ENCODE peak calls at places on chromosomes 2 and 18, in six cellular contexts. F, W, A, R, O and D are unnamed samples.

GRCh38 chr2:150159300-150159699 is 328.2 kb downstream of the RND3 start:
- DNase-seq in W (no peak), O (no peak), R (no peak), A (no peak), F (no peak), D (no peak)

GRCh38 chr2:231795525-231796327 is 9.5 kb downstream of the COPS7B start:
- DNase-seq in O (no peak), R (no peak), F (no peak), A (peak; percentile 91), W (no peak), D (no peak)

GRCh38 chr2:215950009-215950408 is 63.3 kb downstream of the MREG start:
- DNase-seq in R (no peak), A (peak; percentile 54), O (peak; percentile 20), F (no peak), W (no peak), D (no peak)

GRCh38 chr2:11155326-11156059 is at the start of gene SLC66A3:
- DNase-seq in R (no peak), O (no peak), A (peak; percentile 24), F (no peak), W (no peak), D (no peak)

GRCh38 chr18:58241877-58242276 is 197.9 kb downstream of the NEDD4L start:
- DNase-seq in A (no peak), F (no peak), R (no peak), O (no peak), W (no peak), D (no peak)

GRCh38 chr2:148259674-148260073 is 238.8 kb downstream of the MBD5 start:
- DNase-seq in O (peak; percentile 15), F (no peak), R (no peak), W (no peak), A (peak; percentile 45), D (no peak)

GRCh38 chr18:45722899-45723298 is 1.1 kb upstream of the SLC14A1 start:
- DNase-seq in A (peak; percentile 70), W (peak; percentile 85), F (peak; percentile 77), O (peak; percentile 87), R (peak; percentile 77), D (peak; percentile 81)

GRCh38 chr18:34297287-34297686 is 72.6 kb upstream of the NOL4 start:
- DNase-seq in W (no peak), O (no peak), F (no peak), A (no peak), R (no peak), D (no peak)

GRCh38 chr2:241821460-241822263 is 12.7 kb downstream of the NEU4 start:
- DNase-seq in F (peak; percentile 47), O (no peak), W (peak; percentile 23), R (no peak), A (no peak), D (no peak)

GRCh38 chr2:197037863-197038398 is 111.4 kb upstream of the PGAP1 start:
- DNase-seq in F (no peak), O (no peak), R (no peak), A (peak; percentile 12), W (no peak), D (no peak)

GRCh38 chr18:75545189-75545588 is 117.7 kb upstream of the SMIM21 start:
- DNase-seq in O (no peak), F (no peak), W (no peak), R (no peak), A (no peak), D (no peak)

GRCh38 chr2:70720124-70720523 is 47.9 kb downstream of the ADD2 start:
- DNase-seq in A (no peak), W (peak; percentile 6), F (no peak), O (no peak), R (no peak), D (no peak)

GRCh38 chr2:29108225-29108624 is 7.0 kb upstream of the CLIP4 start:
- DNase-seq in W (no peak), R (no peak), F (no peak), A (peak; percentile 90), O (no peak), D (no peak)

GRCh38 chr2:236166781-236167296 is 1.3 kb downstream of the GBX2 start:
- DNase-seq in O (no peak), F (no peak), A (no peak), W (no peak), R (no peak), D (no peak)

GRCh38 chr2:767944-768343 is 90.7 kb upstream of the TMEM18 start:
- DNase-seq in A (no peak), R (no peak), F (no peak), W (no peak), O (no peak), D (no peak)

GRCh38 chr2:68594674-68595492 is 48.5 kb upstream of the PROKR1 start:
- DNase-seq in W (peak; percentile 38), O (peak; percentile 75), F (peak; percentile 68), A (peak; percentile 59), R (no peak), D (peak; percentile 36)

GRCh38 chr2:70305531-70305930 is 3.7 kb upstream of the FAM136A start:
- DNase-seq in O (no peak), R (no peak), W (no peak), F (no peak), A (no peak), D (no peak)

GRCh38 chr18:25164837-25165791 is 186.9 kb downstream of the ZNF521 start:
- DNase-seq in W (no peak), A (no peak), R (peak; percentile 29), F (no peak), O (no peak), D (no peak)

GRCh38 chr2:171957061-171957460 is 34.8 kb downstream of the HAT1 start:
- DNase-seq in F (no peak), R (no peak), A (peak; percentile 16), W (no peak), O (no peak), D (no peak)

GRCh38 chr2:210188190-210188589 is 17.0 kb upstream of the KANSL1L start:
- DNase-seq in A (no peak), F (no peak), R (no peak), W (no peak), O (no peak), D (no peak)

GRCh38 chr2:240234503-240234951 is 94.1 kb upstream of the OTOS start:
- DNase-seq in F (peak; percentile 25), W (no peak), O (no peak), R (no peak), A (no peak), D (no peak)

GRCh38 chr2:25993049-25993448 is 10.8 kb upstream of the KIF3C start:
- DNase-seq in A (no peak), R (no peak), O (no peak), W (no peak), F (no peak), D (no peak)

GRCh38 chr2:133504566-133505505 is 63.4 kb downstream of the NCKAP5 start:
- DNase-seq in R (peak; percentile 71), W (no peak), A (peak; percentile 19), F (no peak), O (no peak), D (no peak)

GRCh38 chr2:24721470-24721869 is 71.7 kb downstream of the PTRHD1 start:
- DNase-seq in O (no peak), A (no peak), W (no peak), R (peak; percentile 89), F (no peak), D (peak; percentile 55)

GRCh38 chr18:12321331-12321730 is 13.3 kb downstream of the TUBB6 start:
- DNase-seq in R (no peak), O (no peak), W (no peak), A (no peak), F (no peak), D (no peak)

GRCh38 chr2:30949435-30949834 is 142.2 kb upstream of the CAPN13 start:
- DNase-seq in F (no peak), R (no peak), A (no peak), O (no peak), W (no peak), D (no peak)
- H3K4me1 ChIP-seq in F (no peaks in the 10 kb centered on the region), R (peaks cover 5% of the 10 kb centered on the region), A (no peaks in the 10 kb centered on the region), O (no peaks in the 10 kb centered on the region), W (no peaks in the 10 kb centered on the region), D (no peaks in the 10 kb centered on the region)

GRCh38 chr2:99554238-99554637 is 64.4 kb upstream of the REV1 start:
- DNase-seq in O (no peak), W (peak; percentile 81), A (peak; percentile 15), F (no peak), R (no peak), D (no peak)
- TF ChIP-seq CTCF in O (peak; percentile 52), W (peak; percentile 63), A (no peak), F (no peak), R (no peak), D (no peak)

DNA sequence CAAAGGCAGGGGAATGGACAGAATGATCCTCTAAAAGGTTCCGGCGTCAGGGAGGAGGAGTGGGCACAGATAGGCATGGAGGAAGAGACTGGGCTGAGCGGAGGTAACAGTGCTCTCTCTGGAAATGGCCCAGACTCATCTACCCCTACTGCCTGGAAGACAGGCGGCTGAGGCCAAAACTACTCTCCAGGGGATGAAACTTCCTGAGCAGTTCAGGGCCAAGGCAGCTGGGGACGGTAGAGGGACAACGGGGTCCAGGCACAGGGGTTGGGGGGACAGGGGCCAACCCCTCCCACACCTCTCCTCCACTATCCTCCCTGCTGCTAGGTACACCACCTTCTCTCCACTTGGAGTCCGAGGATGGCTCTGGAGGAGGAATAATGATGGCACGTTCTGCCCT is 94.3 kb downstream of the TNS1 start:
- DNase-seq in F (no peak), A (no peak), W (no peak), O (no peak), R (peak; percentile 26), D (no peak)
- H3K4me1 ChIP-seq in F (no peaks in the 10 kb centered on the region), A (peaks cover 33% of the 10 kb centered on the region), W (peaks cover 2% of the 10 kb centered on the region), O (no peaks in the 10 kb centered on the region), R (peaks cover 99% of the 10 kb centered on the region), D (peaks cover 62% of the 10 kb centered on the region)

GRCh38 chr2:113088173-113088992 is 20.6 kb downstream of the IL1F10 start:
- DNase-seq in R (no peak), W (no peak), A (no peak), F (no peak), O (no peak), D (no peak)

GRCh38 chr2:113085542-113085941 is 17.8 kb downstream of the IL1F10 start:
- DNase-seq in F (no peak), R (no peak), O (no peak), W (no peak), A (no peak), D (no peak)

GRCh38 chr2:113081458-113082210 is 13.9 kb downstream of the IL1F10 start:
- DNase-seq in W (no peak), F (no peak), A (no peak), R (no peak), O (no peak), D (no peak)

GRCh38 chr2:113083311-113083710 is 15.5 kb downstream of the IL1F10 start:
- DNase-seq in A (no peak), O (no peak), W (no peak), F (no peak), R (no peak), D (no peak)

DNA sequence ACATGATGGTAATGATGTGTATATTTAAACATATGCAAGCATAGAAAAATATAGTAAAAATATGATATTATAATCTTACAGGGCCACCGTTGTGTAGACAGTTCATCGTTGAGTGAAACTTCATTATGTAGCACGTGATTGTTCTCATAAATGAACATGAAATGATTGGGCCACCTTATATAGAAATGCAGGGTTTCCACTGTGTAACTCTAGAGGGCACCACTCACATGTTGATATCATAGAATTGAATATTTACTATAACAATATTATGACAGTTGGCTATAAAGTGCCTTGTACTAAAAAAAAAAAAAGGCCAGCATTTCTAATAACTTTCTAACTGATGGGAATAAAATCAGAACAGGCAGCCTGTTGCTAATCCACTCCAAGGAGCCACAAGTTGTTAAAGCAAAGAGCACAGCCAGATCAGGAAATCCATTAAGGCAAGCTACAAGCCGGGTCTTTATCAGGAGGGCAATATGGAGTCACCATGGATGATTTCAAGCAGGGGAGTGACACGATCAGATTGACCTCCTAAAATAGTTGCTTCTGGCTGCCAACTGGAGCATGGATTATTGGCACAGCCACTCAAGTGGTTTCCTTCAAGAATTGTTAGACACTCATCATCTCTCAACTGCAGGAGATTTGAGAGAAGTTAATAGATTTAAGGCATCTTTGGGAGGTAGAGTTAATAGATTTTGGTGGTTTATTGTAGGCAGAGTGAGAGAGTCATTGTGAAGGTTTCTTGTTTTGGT is 16.7 kb downstream of the IL1F10 start:
- DNase-seq in A (no peak), R (no peak), F (no peak), O (no peak), W (no peak), D (no peak)
- TF ChIP-seq CTCF in A (peak; percentile 50), R (no peak), F (no peak), O (no peak), W (peak; percentile 49), D (peak; percentile 9)